ENCODE peak calls at places on chromosomes 5 and 9, in ten cellular contexts. One of them, this sample, is unnamed.

GRCh38 chr9:97994695-97995094 is 11.6 kb downstream of the ANP32B start:
- DNase-seq in stomach: no peak
- DNase-seq in thyroid gland: no peak
- DNase-seq in CD4-positive, alpha-beta memory T cell: no peak
- DNase-seq in GM23248: no peak
- DNase-seq in osteoblast: no peak
- DNase-seq in psoas muscle: no peak
- DNase-seq in transverse colon: no peak
- DNase-seq in endodermal cell: no peak
- DNase-seq in aorta: no peak
- DNase-seq in this sample: no peak

GRCh38 chr9:16371306-16371705 is 499.2 kb downstream of the BNC2 start:
- DNase-seq in stomach: no peak
- DNase-seq in thyroid gland: peak
- DNase-seq in CD4-positive, alpha-beta memory T cell: no peak
- DNase-seq in GM23248: no peak
- DNase-seq in osteoblast: no peak
- DNase-seq in psoas muscle: no peak
- DNase-seq in transverse colon: no peak
- DNase-seq in endodermal cell: no peak
- DNase-seq in aorta: no peak
- DNase-seq in this sample: peak

GRCh38 chr9:136946228-136946892 is 1.3 kb downstream of the C8G start:
- DNase-seq in stomach: no peak
- DNase-seq in thyroid gland: peak
- DNase-seq in CD4-positive, alpha-beta memory T cell: no peak
- DNase-seq in GM23248: no peak
- DNase-seq in osteoblast: peak
- DNase-seq in psoas muscle: peak
- DNase-seq in transverse colon: no peak
- DNase-seq in endodermal cell: no peak
- DNase-seq in aorta: peak
- DNase-seq in this sample: no peak

GRCh38 chr5:142977363-142978051 is 207.3 kb downstream of the ARHGAP26 start:
- DNase-seq in stomach: no peak
- DNase-seq in thyroid gland: no peak
- DNase-seq in CD4-positive, alpha-beta memory T cell: peak
- DNase-seq in GM23248: peak
- DNase-seq in osteoblast: peak
- DNase-seq in psoas muscle: no peak
- DNase-seq in transverse colon: no peak
- DNase-seq in endodermal cell: peak
- DNase-seq in aorta: no peak
- DNase-seq in this sample: peak

GRCh38 chr5:97377582-97377981 is 194.5 kb upstream of the RIOK2 start:
- DNase-seq in stomach: no peak
- DNase-seq in thyroid gland: no peak
- DNase-seq in CD4-positive, alpha-beta memory T cell: no peak
- DNase-seq in GM23248: no peak
- DNase-seq in osteoblast: no peak
- DNase-seq in psoas muscle: no peak
- DNase-seq in transverse colon: no peak
- DNase-seq in endodermal cell: no peak
- DNase-seq in aorta: no peak
- DNase-seq in this sample: no peak

GRCh38 chr9:69027355-69028097 is 8.0 kb upstream of the FXN start:
- DNase-seq in stomach: no peak
- DNase-seq in thyroid gland: no peak
- DNase-seq in CD4-positive, alpha-beta memory T cell: peak
- DNase-seq in GM23248: peak
- DNase-seq in osteoblast: peak
- DNase-seq in psoas muscle: no peak
- DNase-seq in transverse colon: peak
- DNase-seq in endodermal cell: peak
- DNase-seq in aorta: no peak
- DNase-seq in this sample: no peak

GRCh38 chr5:151178779-151179488 is 21.4 kb upstream of the ANXA6 start:
- DNase-seq in stomach: no peak
- DNase-seq in thyroid gland: no peak
- DNase-seq in CD4-positive, alpha-beta memory T cell: no peak
- DNase-seq in GM23248: no peak
- DNase-seq in osteoblast: no peak
- DNase-seq in psoas muscle: no peak
- DNase-seq in transverse colon: no peak
- DNase-seq in endodermal cell: no peak
- DNase-seq in aorta: no peak
- DNase-seq in this sample: no peak

GRCh38 chr5:110361501-110361900 is 365.0 kb downstream of the TMEM232 start:
- DNase-seq in stomach: no peak
- DNase-seq in thyroid gland: no peak
- DNase-seq in CD4-positive, alpha-beta memory T cell: no peak
- DNase-seq in GM23248: peak
- DNase-seq in osteoblast: no peak
- DNase-seq in psoas muscle: no peak
- DNase-seq in transverse colon: no peak
- DNase-seq in endodermal cell: no peak
- DNase-seq in aorta: no peak
- DNase-seq in this sample: peak

GRCh38 chr5:6904822-6905221 is 191.6 kb downstream of the TENT4A start:
- DNase-seq in stomach: no peak
- DNase-seq in thyroid gland: no peak
- DNase-seq in CD4-positive, alpha-beta memory T cell: no peak
- DNase-seq in GM23248: no peak
- DNase-seq in osteoblast: no peak
- DNase-seq in psoas muscle: no peak
- DNase-seq in transverse colon: no peak
- DNase-seq in endodermal cell: no peak
- DNase-seq in aorta: no peak
- DNase-seq in this sample: no peak

DNA sequence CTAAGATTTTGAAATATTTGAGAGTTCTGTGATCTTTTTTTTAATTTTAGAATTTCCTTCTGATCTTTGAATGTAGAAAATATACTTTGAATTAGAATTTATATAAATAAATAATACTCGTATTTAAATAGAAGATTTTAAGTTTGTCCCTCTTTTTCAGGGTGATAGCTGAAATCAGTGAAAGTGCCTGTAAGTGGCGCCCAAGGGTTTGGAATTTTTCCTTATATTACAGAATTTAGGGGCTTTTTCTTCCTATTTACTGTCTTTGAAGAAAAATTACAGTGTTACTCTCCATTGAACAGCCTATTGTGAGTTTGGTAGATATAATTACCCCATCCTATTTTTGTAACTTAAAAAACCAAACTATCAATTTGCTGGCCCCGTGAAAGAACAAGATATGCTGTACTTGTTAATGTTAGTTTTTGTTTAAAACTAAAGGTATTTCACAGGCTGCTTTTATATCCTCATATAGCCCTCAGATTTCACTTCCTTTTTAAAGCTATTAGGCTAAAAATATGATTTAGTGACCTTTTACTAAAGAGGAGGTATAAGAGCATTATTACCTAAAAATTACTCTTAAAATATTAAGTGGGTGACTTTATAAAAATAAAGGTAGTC is 3.2 kb downstream of the MAP3K1 start:
- DNase-seq in stomach: no peak
- DNase-seq in thyroid gland: no peak
- DNase-seq in CD4-positive, alpha-beta memory T cell: no peak
- DNase-seq in GM23248: peak
- DNase-seq in osteoblast: no peak
- DNase-seq in psoas muscle: no peak
- DNase-seq in transverse colon: no peak
- DNase-seq in endodermal cell: no peak
- DNase-seq in aorta: no peak
- DNase-seq in this sample: no peak
- H3K4me3 ChIP-seq in stomach: peak
- H3K4me3 ChIP-seq in thyroid gland: no peak
- H3K4me3 ChIP-seq in CD4-positive, alpha-beta memory T cell: peak
- H3K4me3 ChIP-seq in GM23248: no peak
- H3K4me3 ChIP-seq in osteoblast: peak
- H3K4me3 ChIP-seq in psoas muscle: peak
- H3K4me3 ChIP-seq in transverse colon: peak
- H3K4me3 ChIP-seq in endodermal cell: no peak
- H3K4me3 ChIP-seq in aorta: no peak
- H3K4me3 ChIP-seq in this sample: peak

GRCh38 chr5:54965806-54966205 is 19.6 kb downstream of the ESM1 start:
- DNase-seq in stomach: no peak
- DNase-seq in thyroid gland: no peak
- DNase-seq in CD4-positive, alpha-beta memory T cell: no peak
- DNase-seq in GM23248: no peak
- DNase-seq in osteoblast: no peak
- DNase-seq in psoas muscle: no peak
- DNase-seq in transverse colon: no peak
- DNase-seq in endodermal cell: no peak
- DNase-seq in aorta: no peak
- DNase-seq in this sample: no peak

GRCh38 chr5:54964405-54964804 is 21.0 kb downstream of the ESM1 start:
- DNase-seq in stomach: no peak
- DNase-seq in thyroid gland: no peak
- DNase-seq in CD4-positive, alpha-beta memory T cell: no peak
- DNase-seq in GM23248: no peak
- DNase-seq in osteoblast: no peak
- DNase-seq in psoas muscle: no peak
- DNase-seq in transverse colon: no peak
- DNase-seq in endodermal cell: no peak
- DNase-seq in aorta: no peak
- DNase-seq in this sample: no peak

GRCh38 chr5:54956922-54957321 is 28.5 kb downstream of the ESM1 start:
- DNase-seq in stomach: no peak
- DNase-seq in thyroid gland: no peak
- DNase-seq in CD4-positive, alpha-beta memory T cell: no peak
- DNase-seq in GM23248: no peak
- DNase-seq in osteoblast: no peak
- DNase-seq in psoas muscle: no peak
- DNase-seq in transverse colon: no peak
- DNase-seq in endodermal cell: no peak
- DNase-seq in aorta: no peak
- DNase-seq in this sample: no peak

GRCh38 chr5:54959673-54960418 is 25.5 kb downstream of the ESM1 start:
- DNase-seq in stomach: peak
- DNase-seq in thyroid gland: no peak
- DNase-seq in CD4-positive, alpha-beta memory T cell: no peak
- DNase-seq in GM23248: peak
- DNase-seq in osteoblast: no peak
- DNase-seq in psoas muscle: no peak
- DNase-seq in transverse colon: peak
- DNase-seq in endodermal cell: peak
- DNase-seq in aorta: no peak
- DNase-seq in this sample: peak
- H3K4me3 ChIP-seq in stomach: no peak
- H3K4me3 ChIP-seq in thyroid gland: no peak
- H3K4me3 ChIP-seq in CD4-positive, alpha-beta memory T cell: no peak
- H3K4me3 ChIP-seq in GM23248: no peak
- H3K4me3 ChIP-seq in osteoblast: no peak
- H3K4me3 ChIP-seq in psoas muscle: no peak
- H3K4me3 ChIP-seq in transverse colon: no peak
- H3K4me3 ChIP-seq in endodermal cell: no peak
- H3K4me3 ChIP-seq in aorta: no peak
- H3K4me3 ChIP-seq in this sample: no peak

GRCh38 chr5:61089351-61089750 is 72.9 kb downstream of the SMIM15 start:
- DNase-seq in stomach: no peak
- DNase-seq in thyroid gland: no peak
- DNase-seq in CD4-positive, alpha-beta memory T cell: no peak
- DNase-seq in GM23248: no peak
- DNase-seq in osteoblast: no peak
- DNase-seq in psoas muscle: no peak
- DNase-seq in transverse colon: no peak
- DNase-seq in endodermal cell: no peak
- DNase-seq in aorta: no peak
- DNase-seq in this sample: peak

GRCh38 chr5:61082516-61083280 is 79.6 kb downstream of the SMIM15 start:
- DNase-seq in stomach: no peak
- DNase-seq in thyroid gland: no peak
- DNase-seq in CD4-positive, alpha-beta memory T cell: no peak
- DNase-seq in GM23248: peak
- DNase-seq in osteoblast: no peak
- DNase-seq in psoas muscle: no peak
- DNase-seq in transverse colon: no peak
- DNase-seq in endodermal cell: no peak
- DNase-seq in aorta: no peak
- DNase-seq in this sample: no peak

GRCh38 chr5:61085885-61086284 is 76.4 kb downstream of the SMIM15 start:
- DNase-seq in stomach: no peak
- DNase-seq in thyroid gland: no peak
- DNase-seq in CD4-positive, alpha-beta memory T cell: no peak
- DNase-seq in GM23248: no peak
- DNase-seq in osteoblast: no peak
- DNase-seq in psoas muscle: no peak
- DNase-seq in transverse colon: no peak
- DNase-seq in endodermal cell: no peak
- DNase-seq in aorta: no peak
- DNase-seq in this sample: no peak

GRCh38 chr5:61084658-61085057 is 77.6 kb downstream of the SMIM15 start:
- DNase-seq in stomach: no peak
- DNase-seq in thyroid gland: no peak
- DNase-seq in CD4-positive, alpha-beta memory T cell: no peak
- DNase-seq in GM23248: no peak
- DNase-seq in osteoblast: no peak
- DNase-seq in psoas muscle: no peak
- DNase-seq in transverse colon: no peak
- DNase-seq in endodermal cell: no peak
- DNase-seq in aorta: no peak
- DNase-seq in this sample: no peak

GRCh38 chr5:61087921-61088320 is 74.3 kb downstream of the SMIM15 start:
- DNase-seq in stomach: no peak
- DNase-seq in thyroid gland: no peak
- DNase-seq in CD4-positive, alpha-beta memory T cell: no peak
- DNase-seq in GM23248: no peak
- DNase-seq in osteoblast: no peak
- DNase-seq in psoas muscle: no peak
- DNase-seq in transverse colon: no peak
- DNase-seq in endodermal cell: no peak
- DNase-seq in aorta: no peak
- DNase-seq in this sample: no peak
- H3K4me3 ChIP-seq in stomach: no peak
- H3K4me3 ChIP-seq in thyroid gland: no peak
- H3K4me3 ChIP-seq in CD4-positive, alpha-beta memory T cell: no peak
- H3K4me3 ChIP-seq in GM23248: no peak
- H3K4me3 ChIP-seq in osteoblast: no peak
- H3K4me3 ChIP-seq in psoas muscle: no peak
- H3K4me3 ChIP-seq in transverse colon: no peak
- H3K4me3 ChIP-seq in endodermal cell: no peak
- H3K4me3 ChIP-seq in aorta: no peak
- H3K4me3 ChIP-seq in this sample: no peak

DNA sequence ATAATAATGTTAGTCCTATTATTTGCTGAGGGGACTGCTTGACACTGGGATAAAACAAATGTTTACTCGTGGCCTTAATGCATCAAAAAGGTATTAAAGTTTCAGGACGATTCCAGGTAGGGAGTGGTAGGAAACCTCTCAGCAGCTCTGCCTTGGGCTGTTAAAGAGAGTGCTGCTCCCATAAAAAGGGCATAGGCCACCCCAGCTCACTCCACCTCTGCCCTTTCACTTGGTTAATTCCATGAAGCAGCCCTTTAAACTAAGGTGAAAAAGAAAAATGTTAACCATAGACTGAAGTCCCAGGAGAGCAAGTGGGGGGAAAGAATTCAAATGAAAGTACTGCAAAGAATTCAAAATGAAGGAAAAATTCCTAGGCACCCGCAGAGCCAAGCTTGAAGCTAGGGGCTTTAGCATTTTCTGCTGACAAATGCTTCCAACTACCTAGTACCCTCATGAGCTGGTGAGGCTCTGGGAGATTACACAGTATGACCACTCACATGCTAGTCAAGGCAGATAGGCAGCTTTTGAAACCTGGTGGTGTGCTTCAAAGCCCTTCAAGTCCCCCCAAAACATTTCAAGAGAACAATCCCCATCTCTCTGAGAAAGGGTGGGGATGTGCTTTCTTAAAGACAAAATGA is 8.5 kb downstream of the KLF9 start:
- DNase-seq in stomach: no peak
- DNase-seq in thyroid gland: no peak
- DNase-seq in CD4-positive, alpha-beta memory T cell: no peak
- DNase-seq in GM23248: no peak
- DNase-seq in osteoblast: no peak
- DNase-seq in psoas muscle: no peak
- DNase-seq in transverse colon: peak
- DNase-seq in endodermal cell: no peak
- DNase-seq in aorta: no peak
- DNase-seq in this sample: no peak
- H3K4me3 ChIP-seq in stomach: no peak
- H3K4me3 ChIP-seq in thyroid gland: peak
- H3K4me3 ChIP-seq in CD4-positive, alpha-beta memory T cell: no peak
- H3K4me3 ChIP-seq in GM23248: no peak
- H3K4me3 ChIP-seq in osteoblast: peak
- H3K4me3 ChIP-seq in psoas muscle: peak
- H3K4me3 ChIP-seq in transverse colon: peak
- H3K4me3 ChIP-seq in endodermal cell: no peak
- H3K4me3 ChIP-seq in aorta: no peak
- H3K4me3 ChIP-seq in this sample: no peak